ENCODE peak calls at places on chromosomes 3 and 15, in four cellular contexts. One of them, this sample, is unnamed.

GRCh38 chr3:48419149-48419548 is 10.7 kb downstream of the PLXNB1 start:
- DNase-seq in stimulated activated effector memory CD8-positive, alpha-beta T cell treated with anti-CD3 and anti-CD28 coated beads, Interleukin-12 subunit alpha, Interleukin-12 subunit beta, amount 100 ng/mL, for 72 hours: no peak
- DNase-seq in left ventricle myocardium superior: peak; percentile 5
- DNase-seq in hypothalamus: no peak
- DNase-seq in this sample: no peak

GRCh38 chr3:37546876-37547275 is 314.8 kb upstream of the CTDSPL start:
- DNase-seq in stimulated activated effector memory CD8-positive, alpha-beta T cell treated with anti-CD3 and anti-CD28 coated beads, Interleukin-12 subunit alpha, Interleukin-12 subunit beta, amount 100 ng/mL, for 72 hours: no peak
- DNase-seq in left ventricle myocardium superior: no peak
- DNase-seq in hypothalamus: no peak
- DNase-seq in this sample: no peak

GRCh38 chr15:56835598-56836275 is 82.7 kb upstream of the TCF12 start:
- DNase-seq in stimulated activated effector memory CD8-positive, alpha-beta T cell treated with anti-CD3 and anti-CD28 coated beads, Interleukin-12 subunit alpha, Interleukin-12 subunit beta, amount 100 ng/mL, for 72 hours: no peak
- DNase-seq in left ventricle myocardium superior: no peak
- DNase-seq in hypothalamus: no peak
- DNase-seq in this sample: no peak

GRCh38 chr15:69415381-69415780 is 1.2 kb downstream of the KIF23 start:
- DNase-seq in stimulated activated effector memory CD8-positive, alpha-beta T cell treated with anti-CD3 and anti-CD28 coated beads, Interleukin-12 subunit alpha, Interleukin-12 subunit beta, amount 100 ng/mL, for 72 hours: no peak
- DNase-seq in left ventricle myocardium superior: no peak
- DNase-seq in hypothalamus: no peak
- DNase-seq in this sample: no peak

GRCh38 chr3:9234191-9234590 is 15.3 kb downstream of the SRGAP3 start:
- DNase-seq in stimulated activated effector memory CD8-positive, alpha-beta T cell treated with anti-CD3 and anti-CD28 coated beads, Interleukin-12 subunit alpha, Interleukin-12 subunit beta, amount 100 ng/mL, for 72 hours: no peak
- DNase-seq in left ventricle myocardium superior: no peak
- DNase-seq in hypothalamus: no peak
- DNase-seq in this sample: no peak

GRCh38 chr3:77648214-77648613 is 608.3 kb downstream of the ROBO2 start:
- DNase-seq in stimulated activated effector memory CD8-positive, alpha-beta T cell treated with anti-CD3 and anti-CD28 coated beads, Interleukin-12 subunit alpha, Interleukin-12 subunit beta, amount 100 ng/mL, for 72 hours: no peak
- DNase-seq in left ventricle myocardium superior: no peak
- DNase-seq in hypothalamus: no peak
- DNase-seq in this sample: no peak

GRCh38 chr3:56022619-56023018 is 445.6 kb downstream of the ERC2 start:
- DNase-seq in stimulated activated effector memory CD8-positive, alpha-beta T cell treated with anti-CD3 and anti-CD28 coated beads, Interleukin-12 subunit alpha, Interleukin-12 subunit beta, amount 100 ng/mL, for 72 hours: no peak
- DNase-seq in left ventricle myocardium superior: no peak
- DNase-seq in hypothalamus: no peak
- DNase-seq in this sample: no peak

GRCh38 chr3:25385807-25386512 is 42.1 kb upstream of the RARB start:
- DNase-seq in stimulated activated effector memory CD8-positive, alpha-beta T cell treated with anti-CD3 and anti-CD28 coated beads, Interleukin-12 subunit alpha, Interleukin-12 subunit beta, amount 100 ng/mL, for 72 hours: no peak
- DNase-seq in left ventricle myocardium superior: no peak
- DNase-seq in hypothalamus: no peak
- DNase-seq in this sample: no peak

GRCh38 chr3:55089211-55089610 is 161.4 kb upstream of the LRTM1 start:
- DNase-seq in stimulated activated effector memory CD8-positive, alpha-beta T cell treated with anti-CD3 and anti-CD28 coated beads, Interleukin-12 subunit alpha, Interleukin-12 subunit beta, amount 100 ng/mL, for 72 hours: no peak
- DNase-seq in left ventricle myocardium superior: no peak
- DNase-seq in hypothalamus: no peak
- DNase-seq in this sample: no peak

This sample was measured in left ventricle myocardium inferior.